ENCODE peak calls at places on chromosomes 13 and 19, in four cellular contexts. X, L, H and Q are unnamed samples.

GRCh38 chr19:15866646-15867045 is 31.2 kb downstream of the CYP4F2 start:
- DNase-seq in X (no peak), L (no peak), H (no peak), Q (no peak)

GRCh38 chr19:11538232-11539036 is at the start of gene CNN1:
- DNase-seq in H (no peak), L (no peak), X (peak), Q (no peak)

GRCh38 chr13:99651016-99651415 is 149.7 kb downstream of the TM9SF2 start:
- DNase-seq in H (no peak), L (no peak), X (no peak), Q (no peak)

GRCh38 chr19:16386619-16387240 is 62.1 kb downstream of the KLF2 start:
- DNase-seq in X (no peak), L (no peak), H (peak), Q (no peak)

GRCh38 chr13:27489456-27489855 is 39.1 kb upstream of the MTIF3 start:
- DNase-seq in X (no peak), H (no peak), L (no peak), Q (no peak)

GRCh38 chr19:29485293-29485692 is 40.5 kb upstream of the VSTM2B start:
- DNase-seq in H (no peak), X (no peak), L (no peak), Q (no peak)

GRCh38 chr19:51749979-51750378 is 1.7 kb downstream of the FPR1 start:
- DNase-seq in H (peak), L (no peak), X (no peak), Q (no peak)

GRCh38 chr13:75368167-75368566 is 113.8 kb downstream of the TBC1D4 start:
- DNase-seq in L (no peak), X (peak), H (no peak), Q (no peak)

GRCh38 chr13:40352385-40352778 is 314.1 kb downstream of the FOXO1 start:
- DNase-seq in X (no peak), H (no peak), L (no peak), Q (no peak)

GRCh38 chr13:53151692-53152421 is 123.2 kb downstream of the OLFM4 start:
- DNase-seq in H (peak), L (peak), X (peak), Q (no peak)